ENCODE peak calls at places on chromosomes 7 and 10, in nine cellular contexts. D, G, V, F, A, B, Y, R and N are unnamed samples.

GRCh38 chr7:111312966-111313365 is 222.0 kb downstream of the LRRN3 start:
- DNase-seq in D (no peak), G (no peak), V (no peak), F (peak; percentile 29), A (no peak), B (peak; percentile 18), Y (no peak), R (peak; percentile 26), N (no peak)

GRCh38 chr7:11328309-11328708 is 354.6 kb downstream of the PHF14 start:
- DNase-seq in D (no peak), G (no peak), V (no peak), F (no peak), A (no peak), B (no peak), Y (no peak), R (no peak), N (no peak)

GRCh38 chr10:112461029-112461887 is 14.2 kb downstream of the VTI1A start:
- DNase-seq in D (peak; percentile 87), G (no peak), V (no peak), F (peak; percentile 29), A (no peak), B (peak; percentile 87), Y (peak; percentile 83), R (peak; percentile 73), N (no peak)

GRCh38 chr10:97673736-97674525 is 13.1 kb downstream of the AVPI1 start:
- DNase-seq in D (no peak), G (no peak), V (no peak), F (peak; percentile 59), A (no peak), B (peak; percentile 79), Y (no peak), R (peak; percentile 56), N (no peak)

GRCh38 chr7:74094224-74095095 is 10.9 kb downstream of the LIMK1 start:
- DNase-seq in D (peak; percentile 78), G (peak; percentile 68), V (peak; percentile 66), F (peak; percentile 93), A (peak; percentile 86), B (peak; percentile 95), Y (peak; percentile 51), R (peak; percentile 86), N (peak; percentile 72)

GRCh38 chr7:2043316-2044039 is 189.3 kb downstream of the MAD1L1 start:
- DNase-seq in D (no peak), G (peak; percentile 12), V (no peak), F (no peak), A (peak; percentile 13), B (no peak), Y (no peak), R (no peak), N (peak; percentile 38)

GRCh38 chr7:93890464-93891068 is at the start of gene TFPI2:
- DNase-seq in D (no peak), G (peak; percentile 21), V (peak; percentile 15), F (peak; percentile 87), A (peak; percentile 38), B (peak; percentile 83), Y (no peak), R (peak; percentile 91), N (peak; percentile 75)

GRCh38 chr10:112956631-112957350 is 6.7 kb downstream of the TCF7L2 start:
- DNase-seq in D (no peak), G (no peak), V (no peak), F (no peak), A (no peak), B (no peak), Y (no peak), R (no peak), N (no peak)

GRCh38 chr10:90181251-90181691 is 479.9 kb downstream of the KIF20B start:
- DNase-seq in D (no peak), G (no peak), V (no peak), F (no peak), A (no peak), B (no peak), Y (no peak), R (no peak), N (no peak)

GRCh38 chr7:108813247-108814014 is 243.8 kb downstream of the DNAJB9 start:
- DNase-seq in D (no peak), G (no peak), V (no peak), F (no peak), A (no peak), B (no peak), Y (no peak), R (no peak), N (no peak)

GRCh38 chr7:80136276-80137045 is 1.8 kb downstream of the GNAI1 start:
- DNase-seq in D (no peak), G (no peak), V (no peak), F (peak; percentile 50), A (no peak), B (peak; percentile 63), Y (no peak), R (peak; percentile 73), N (no peak)

GRCh38 chr7:80137410-80137809 is 2.8 kb downstream of the GNAI1 start:
- DNase-seq in D (no peak), G (no peak), V (no peak), F (no peak), A (no peak), B (no peak), Y (no peak), R (no peak), N (no peak)

GRCh38 chr7:80134536-80135305 is at the start of gene GNAI1:
- DNase-seq in D (peak; percentile 72), G (peak; percentile 64), V (peak; percentile 75), F (peak; percentile 81), A (peak; percentile 64), B (peak; percentile 74), Y (peak; percentile 60), R (peak; percentile 28), N (peak; percentile 87)

GRCh38 chr7:80134105-80134535 is 511 bp upstream of the GNAI1 start:
- DNase-seq in D (no peak), G (no peak), V (no peak), F (no peak), A (no peak), B (no peak), Y (no peak), R (peak; percentile 92), N (no peak)

DNA sequence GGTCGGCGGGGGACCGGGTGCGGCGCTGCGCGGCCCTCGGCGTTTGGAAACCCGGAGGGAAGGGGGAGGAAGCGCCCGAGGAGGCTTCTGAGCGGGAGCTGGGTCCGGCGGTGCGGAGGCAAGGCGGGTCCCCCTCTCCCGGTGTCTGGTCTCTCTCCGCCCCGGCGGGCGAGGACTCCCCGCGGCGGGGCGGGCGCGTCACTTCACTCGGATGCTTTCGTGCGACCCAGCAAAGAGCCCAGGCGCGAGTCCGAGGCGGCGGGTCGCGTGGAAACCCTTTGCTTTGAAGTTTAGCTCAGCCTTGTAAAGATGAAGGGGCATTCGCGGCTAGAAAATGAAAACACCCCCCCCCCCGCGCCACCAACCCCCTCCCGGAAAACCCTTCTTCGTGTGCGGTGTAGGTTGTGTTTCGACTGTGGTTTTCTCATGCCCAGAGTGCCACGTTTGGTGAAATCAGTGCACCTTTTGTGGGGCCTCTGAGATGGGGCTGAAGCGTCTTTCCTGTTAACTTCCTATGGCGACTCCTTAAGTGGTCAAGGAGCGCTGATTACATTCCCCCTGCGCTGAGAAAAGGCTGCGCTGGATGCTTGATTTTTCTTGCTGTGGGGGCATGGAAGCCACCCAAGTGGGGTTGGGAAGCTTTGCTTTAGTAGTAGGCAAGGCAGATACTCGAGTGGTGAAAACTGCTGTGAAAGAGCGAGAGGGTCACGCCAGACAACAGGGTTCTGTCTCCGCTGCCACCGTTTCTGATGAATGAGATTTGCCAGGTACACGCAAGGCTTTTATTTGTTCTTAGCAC is 874 bp downstream of the GNAI1 start:
- DNase-seq in D (no peak), G (peak; percentile 40), V (no peak), F (peak; percentile 18), A (peak; percentile 35), B (peak; percentile 32), Y (no peak), R (peak; percentile 37), N (no peak)
- H3K4me3 ChIP-seq in D (peak overlapping the region; percentile 97), G (peak overlapping the region; percentile 95), V (peak overlapping the region; percentile 80), F (peak overlapping the region; percentile 99), A (peak overlapping the region; percentile 95), B (peak overlapping the region; percentile 98), Y (peak overlapping the region; percentile 95), R (peak overlapping the region; percentile 94), N (peak overlapping the region; percentile 92)

GRCh38 chr10:124416733-124417132 is 2.0 kb downstream of the OAT start:
- DNase-seq in D (peak; percentile 51), G (no peak), V (no peak), F (peak; percentile 83), A (no peak), B (peak; percentile 20), Y (no peak), R (peak; percentile 53), N (no peak)
- H3K4me3 ChIP-seq in D (no peak overlapping the region), G (peak overlapping the region; percentile 99), V (no peak overlapping the region), F (peak overlapping the region; percentile 92), A (peak overlapping the region; percentile 90), B (no peak overlapping the region), Y (no peak overlapping the region), R (no peak overlapping the region), N (peak overlapping the region; percentile 94)

GRCh38 chr10:27038168-27038567 is 62.1 kb downstream of the ANKRD26 start:
- DNase-seq in D (no peak), G (no peak), V (no peak), F (no peak), A (no peak), B (no peak), Y (no peak), R (no peak), N (no peak)

DNA sequence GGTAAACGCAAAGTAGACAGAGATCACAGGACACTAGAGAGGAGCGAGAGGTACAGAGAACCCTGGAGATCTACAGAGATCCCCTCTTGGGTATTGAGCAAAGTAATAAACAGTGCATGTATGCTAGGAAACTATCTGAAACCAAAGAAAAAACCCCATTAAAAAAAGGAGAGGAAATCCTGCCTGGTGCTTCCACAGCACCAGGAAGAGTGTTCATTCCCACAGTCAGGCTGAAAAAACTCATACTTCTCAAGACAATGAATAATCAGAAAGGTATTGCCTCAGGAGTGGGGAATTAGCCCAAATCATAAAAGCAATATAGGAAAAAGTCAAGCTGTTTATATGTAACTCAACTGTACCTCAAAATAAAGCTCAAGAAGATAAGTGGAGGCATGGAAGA is 59.1 kb downstream of the ANKRD26 start:
- DNase-seq in D (no peak), G (no peak), V (no peak), F (no peak), A (no peak), B (peak; percentile 32), Y (no peak), R (no peak), N (no peak)
- H3K4me3 ChIP-seq in D (no peak overlapping the region), G (no peak overlapping the region), V (no peak overlapping the region), F (no peak overlapping the region), A (no peak overlapping the region), B (no peak overlapping the region), Y (no peak overlapping the region), R (no peak overlapping the region), N (no peak overlapping the region)

GRCh38 chr10:22740180-22740579 is 25.8 kb upstream of the PIP4K2A start:
- DNase-seq in D (no peak), G (no peak), V (no peak), F (peak; percentile 35), A (no peak), B (peak; percentile 35), Y (no peak), R (no peak), N (no peak)

GRCh38 chr10:22733992-22734391 is 19.6 kb upstream of the PIP4K2A start:
- DNase-seq in D (no peak), G (no peak), V (no peak), F (no peak), A (no peak), B (no peak), Y (no peak), R (no peak), N (no peak)

GRCh38 chr10:22737587-22737986 is 23.2 kb upstream of the PIP4K2A start:
- DNase-seq in D (no peak), G (peak; percentile 32), V (peak; percentile 37), F (peak; percentile 65), A (peak; percentile 53), B (peak; percentile 81), Y (no peak), R (peak; percentile 78), N (peak; percentile 72)

GRCh38 chr10:22736134-22736533 is 21.8 kb upstream of the PIP4K2A start:
- DNase-seq in D (no peak), G (no peak), V (no peak), F (peak; percentile 37), A (no peak), B (peak; percentile 42), Y (no peak), R (peak; percentile 77), N (no peak)
- H3K4me3 ChIP-seq in D (no peak overlapping the region), G (no peak overlapping the region), V (no peak overlapping the region), F (no peak overlapping the region), A (no peak overlapping the region), B (no peak overlapping the region), Y (no peak overlapping the region), R (no peak overlapping the region), N (no peak overlapping the region)